ENCODE peak calls at places on chromosome 22, in four cellular contexts. L, A, Q and J are unnamed samples.

GRCh38 chr22:31474743-31475142 is 14.9 kb downstream of the EIF4ENIF1 start:
- DNase-seq in L (no peak), A (no peak), Q (no peak), J (no peak)

GRCh38 chr22:24894998-24895397 is 51.5 kb downstream of the LHFPL7 start:
- DNase-seq in L (no peak), A (peak; percentile 61), Q (no peak), J (peak; percentile 18)

GRCh38 chr22:19892925-19893324 is 38.3 kb upstream of the GNB1L start:
- DNase-seq in L (no peak), A (no peak), Q (no peak), J (no peak)

GRCh38 chr22:50731811-50732624 is 6.0 kb upstream of the ACR start:
- DNase-seq in L (peak; percentile 62), A (peak; percentile 28), Q (peak; percentile 70), J (peak; percentile 15)

GRCh38 chr22:29916007-29916544 is 33.1 kb downstream of the MTMR3 start:
- DNase-seq in L (no peak), A (no peak), Q (no peak), J (no peak)

GRCh38 chr22:30221121-30221992 is 25.2 kb downstream of the LIF start:
- DNase-seq in L (no peak), A (no peak), Q (no peak), J (no peak)

GRCh38 chr22:45335021-45335818 is 25.5 kb downstream of the FAM118A start:
- DNase-seq in L (peak; percentile 52), A (no peak), Q (no peak), J (no peak)

GRCh38 chr22:44870021-44870420 is 117.6 kb downstream of the ARHGAP8 start:
- DNase-seq in L (no peak), A (no peak), Q (peak; percentile 60), J (peak; percentile 19)

GRCh38 chr22:50308597-50308935 is 1.1 kb upstream of the PLXNB2 start:
- DNase-seq in L (no peak), A (peak; percentile 59), Q (peak; percentile 82), J (no peak)

GRCh38 chr22:35214968-35215367 is 42.3 kb upstream of the HMGXB4 start:
- DNase-seq in L (no peak), A (no peak), Q (no peak), J (no peak)
- TF ChIP-seq FOSL1 in L (no peak), A (no peak), Q (no peak), J (no peak)

DNA sequence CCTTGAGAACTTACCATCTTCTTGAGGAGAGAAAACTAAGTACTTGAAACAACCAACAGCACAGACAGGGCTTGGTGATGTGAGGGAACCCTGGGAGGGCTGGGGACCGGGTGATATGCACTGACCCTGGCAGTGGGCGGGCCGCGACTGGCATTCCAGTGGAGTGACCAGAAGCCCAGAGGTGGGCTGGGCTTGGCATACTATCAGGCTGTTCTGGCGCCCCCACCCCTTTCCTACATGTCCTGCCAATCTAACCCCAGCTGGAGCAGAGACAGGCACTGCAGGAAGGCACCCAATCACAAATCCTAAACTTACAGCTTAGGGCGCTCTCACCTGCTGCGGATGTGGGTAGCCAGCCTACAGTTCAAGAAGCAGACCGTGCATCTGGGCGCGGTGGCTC is 54.0 kb upstream of the GCAT start:
- DNase-seq in L (no peak), A (no peak), Q (no peak), J (no peak)
- TF ChIP-seq FOSL1 in L (no peak), A (no peak), Q (no peak), J (no peak)

GRCh38 chr22:37485714-37486223 is 415 bp downstream of the MFNG start:
- DNase-seq in L (no peak), A (no peak), Q (no peak), J (no peak)
- TF ChIP-seq FOSL1 in L (no peak), A (no peak), Q (no peak), J (no peak)

DNA sequence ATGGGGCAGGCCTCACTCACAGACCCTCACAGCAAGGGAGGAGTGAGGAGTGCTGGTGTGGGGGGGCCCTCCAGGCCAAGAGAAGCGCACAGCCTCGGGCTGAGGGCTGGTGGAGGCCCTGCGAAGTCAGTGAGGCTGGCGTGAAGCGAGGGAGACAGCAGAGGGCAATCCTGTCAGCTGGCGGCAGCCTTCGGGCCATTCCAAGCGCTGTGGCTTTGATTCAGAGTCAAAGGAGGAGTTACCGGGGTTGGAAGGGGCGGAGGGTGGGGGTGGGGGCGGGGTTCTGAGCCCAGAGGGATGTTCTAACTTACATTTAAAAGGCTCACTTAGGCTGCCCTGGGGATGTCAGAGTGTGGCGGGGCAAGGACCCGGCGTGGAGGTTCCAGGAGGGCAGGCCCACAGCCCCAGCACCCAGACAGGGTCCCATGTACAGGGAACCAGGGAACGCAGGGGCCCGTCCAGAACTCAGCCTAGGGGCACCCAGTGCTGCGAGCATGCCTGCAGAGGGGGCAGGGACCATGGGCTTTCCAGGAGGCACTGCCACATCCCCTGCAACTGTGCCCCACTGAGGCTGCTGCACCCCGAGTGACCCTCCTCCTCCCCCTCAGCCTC is 39.5 kb upstream of the TTLL12 start:
- DNase-seq in L (peak; percentile 71), A (peak; percentile 23), Q (no peak), J (no peak)
- TF ChIP-seq FOSL1 in L (no peak), A (no peak), Q (no peak), J (no peak)